ENCODE peak calls at places on chromosomes 4 and X, in nine cellular contexts. W, M, L, D, A, N, Z, S and Q are unnamed samples. For H3K36me3, the result is how much of the 10 kb centered on the place peaks cover.

GRCh38 chrX:67917412-67918010 is 373.7 kb downstream of the AR start:
- DNase-seq in W (no peak), M (no peak), L (no peak), D (no peak), A (no peak), N (no peak), Z (no peak), S (no peak), Q (no peak)

GRCh38 chr4:15182600-15183222 is 180.4 kb downstream of the CPEB2 start:
- DNase-seq in W (no peak), M (no peak), L (no peak), D (no peak), A (no peak), N (no peak), Z (no peak), S (no peak), Q (no peak)

GRCh38 chr4:13956947-13957346 is 329.4 kb upstream of the BOD1L1 start:
- DNase-seq in W (no peak), M (no peak), L (no peak), D (no peak), A (no peak), N (no peak), Z (no peak), S (no peak), Q (no peak)

GRCh38 chrX:154775611-154776349 is 13.1 kb downstream of the DKC1 start:
- DNase-seq in W (no peak), M (no peak), L (no peak), D (peak), A (peak), N (no peak), Z (no peak), S (peak), Q (peak)

GRCh38 chr4:78528327-78528726 is 23.2 kb upstream of the ANXA3 start:
- DNase-seq in W (no peak), M (no peak), L (no peak), D (no peak), A (no peak), N (no peak), Z (no peak), S (peak), Q (no peak)

GRCh38 chrX:148960060-148960459 is 459.6 kb downstream of the AFF2 start:
- DNase-seq in W (no peak), M (no peak), L (no peak), D (no peak), A (no peak), N (no peak), Z (no peak), S (no peak), Q (no peak)

GRCh38 chrX:50049228-50049627 is 126.8 kb downstream of the CLCN5 start:
- DNase-seq in W (no peak), M (no peak), L (no peak), D (no peak), A (no peak), N (no peak), Z (no peak), S (no peak), Q (no peak)

GRCh38 chr4:119498520-119498919 is 130.1 kb downstream of the PDE5A start:
- DNase-seq in W (no peak), M (no peak), L (no peak), D (no peak), A (peak), N (no peak), Z (no peak), S (peak), Q (no peak)

GRCh38 chrX:16771483-16772398 is 14.5 kb upstream of the TXLNG start:
- DNase-seq in W (no peak), M (no peak), L (no peak), D (peak), A (no peak), N (peak), Z (peak), S (peak), Q (no peak)

GRCh38 chrX:30643313-30643821 is 9.9 kb upstream of the GK start:
- DNase-seq in W (no peak), M (no peak), L (no peak), D (no peak), A (no peak), N (no peak), Z (no peak), S (peak), Q (no peak)

GRCh38 chr4:183783933-183784622 is 121.0 kb upstream of the STOX2 start:
- DNase-seq in W (no peak), M (no peak), L (no peak), D (no peak), A (peak), N (no peak), Z (no peak), S (peak), Q (no peak)

GRCh38 chr4:81565137-81565870 is 93.6 kb upstream of the RASGEF1B start:
- DNase-seq in W (peak), M (peak), L (no peak), D (no peak), A (peak), N (no peak), Z (no peak), S (no peak), Q (no peak)
- H3K4me3 ChIP-seq in W (peak), M (no peak), L (no peak), D (no peak), A (no peak), N (no peak), Z (no peak), S (no peak), Q (no peak)

DNA sequence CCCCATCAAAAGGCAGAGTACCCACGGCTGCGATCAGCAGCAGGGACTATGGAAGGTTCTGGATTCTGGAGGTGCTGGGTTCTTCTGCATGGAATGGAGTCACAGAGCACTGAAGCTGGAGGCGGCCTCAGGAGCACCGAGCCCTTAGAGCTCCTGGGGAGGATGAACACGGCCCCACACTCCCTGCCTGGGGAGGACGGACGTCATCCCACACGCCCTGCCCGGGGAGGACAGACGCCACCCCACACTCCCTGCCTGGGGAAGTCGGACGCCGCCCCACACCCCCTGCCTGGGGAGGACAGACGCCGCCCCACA is 9.9 kb downstream of the LRPAP1 start:
- DNase-seq in W (no peak), M (no peak), L (no peak), D (no peak), A (no peak), N (no peak), Z (no peak), S (no peak), Q (no peak)
- H3K36me3 ChIP-seq in W (half or more), M (under half), L (half or more), D (under half), A (under half), N (under half), Z (under half), S (half or more), Q (half or more)

DNA sequence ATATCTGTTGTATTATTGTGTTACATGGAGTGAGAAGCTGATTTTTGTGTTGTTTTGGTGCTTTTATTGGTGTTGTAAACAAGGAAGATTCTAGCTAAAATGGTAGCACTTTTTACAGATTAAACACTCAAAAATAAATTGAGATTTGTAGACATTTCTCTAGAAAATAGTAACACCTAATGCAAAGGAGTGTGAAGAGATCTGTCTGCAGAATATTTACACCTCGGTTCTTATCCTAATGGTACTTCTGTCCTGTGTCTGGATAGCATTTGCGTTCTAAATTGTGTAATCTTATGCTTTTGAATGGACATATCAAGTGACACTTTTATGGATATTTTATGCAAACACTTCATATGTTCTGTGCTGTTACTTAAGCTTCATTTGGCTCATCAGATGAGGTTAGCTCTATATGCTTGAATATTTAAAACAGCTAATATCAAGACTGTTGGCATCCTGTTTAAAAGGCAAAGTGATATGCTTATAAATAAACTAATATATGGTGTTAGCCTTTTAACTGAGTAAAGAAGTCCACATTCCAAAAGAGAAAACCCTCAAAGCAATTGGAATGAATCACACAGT is 6.0 kb downstream of the PCDH7 start:
- DNase-seq in W (no peak), M (no peak), L (no peak), D (peak), A (no peak), N (no peak), Z (no peak), S (no peak), Q (no peak)
- H3K4me3 ChIP-seq in W (peak), M (no peak), L (no peak), D (peak), A (no peak), N (no peak), Z (no peak), S (no peak), Q (no peak)

GRCh38 chrX:1390621-1391369 is 1.1 kb downstream of the SLC25A6 start:
- DNase-seq in W (peak), M (peak), L (no peak), D (no peak), A (no peak), N (no peak), Z (no peak), S (no peak), Q (peak)
- H3K36me3 ChIP-seq in W (half or more), M (under half), L (under half), D (half or more), A (under half), N (under half), Z (under half), S (under half), Q (half or more)

GRCh38 chr4:150583287-150584197 is 1.6 kb downstream of the MAB21L2 start:
- DNase-seq in W (no peak), M (peak), L (no peak), D (no peak), A (peak), N (no peak), Z (no peak), S (peak), Q (no peak)
- H3K4me3 ChIP-seq in W (peak), M (peak), L (no peak), D (no peak), A (peak), N (no peak), Z (no peak), S (peak), Q (no peak)

GRCh38 chrX:150225266-150225665 is 137.9 kb upstream of the MAMLD1 start:
- DNase-seq in W (no peak), M (no peak), L (no peak), D (no peak), A (no peak), N (no peak), Z (no peak), S (no peak), Q (no peak)

GRCh38 chrX:150226223-150226965 is 136.7 kb upstream of the MAMLD1 start:
- DNase-seq in W (no peak), M (no peak), L (no peak), D (no peak), A (no peak), N (no peak), Z (no peak), S (no peak), Q (no peak)

GRCh38 chrX:150227321-150227860 is 135.7 kb upstream of the MAMLD1 start:
- DNase-seq in W (no peak), M (no peak), L (no peak), D (no peak), A (no peak), N (no peak), Z (no peak), S (no peak), Q (peak)

GRCh38 chrX:150224676-150225075 is 138.4 kb upstream of the MAMLD1 start:
- DNase-seq in W (no peak), M (no peak), L (no peak), D (no peak), A (no peak), N (no peak), Z (no peak), S (no peak), Q (no peak)

DNA sequence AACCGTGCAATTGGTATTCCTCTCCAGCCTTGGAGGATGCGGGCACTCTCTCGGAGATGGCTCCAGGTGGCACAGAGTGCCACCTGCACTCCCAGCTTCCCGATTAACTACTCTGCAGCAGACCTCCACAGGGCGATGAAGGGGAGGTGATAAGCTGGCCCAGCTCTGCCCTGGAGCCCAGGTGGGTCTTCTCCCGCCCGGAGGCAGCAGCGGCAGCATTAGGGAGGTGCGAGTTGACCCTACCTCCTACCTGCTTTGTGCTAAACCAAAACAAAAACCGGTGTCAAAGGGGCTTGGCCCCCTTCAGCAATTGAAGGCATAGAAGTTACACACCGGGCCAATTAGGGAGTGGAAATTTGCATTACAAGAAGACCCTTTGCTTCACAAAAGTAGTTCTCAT is 137.4 kb upstream of the MAMLD1 start:
- DNase-seq in W (no peak), M (no peak), L (no peak), D (no peak), A (no peak), N (no peak), Z (no peak), S (no peak), Q (no peak)
- H3K36me3 ChIP-seq in W (under half), M (under half), L (under half), D (under half), A (under half), N (under half), Z (under half), S (under half), Q (under half)

GRCh38 chr4:86178216-86178615 is 181.6 kb downstream of the MAPK10 start:
- DNase-seq in W (no peak), M (no peak), L (no peak), D (no peak), A (no peak), N (no peak), Z (no peak), S (peak), Q (no peak)
- H3K4me3 ChIP-seq in W (no peak), M (no peak), L (no peak), D (no peak), A (no peak), N (no peak), Z (no peak), S (no peak), Q (no peak)

DNA sequence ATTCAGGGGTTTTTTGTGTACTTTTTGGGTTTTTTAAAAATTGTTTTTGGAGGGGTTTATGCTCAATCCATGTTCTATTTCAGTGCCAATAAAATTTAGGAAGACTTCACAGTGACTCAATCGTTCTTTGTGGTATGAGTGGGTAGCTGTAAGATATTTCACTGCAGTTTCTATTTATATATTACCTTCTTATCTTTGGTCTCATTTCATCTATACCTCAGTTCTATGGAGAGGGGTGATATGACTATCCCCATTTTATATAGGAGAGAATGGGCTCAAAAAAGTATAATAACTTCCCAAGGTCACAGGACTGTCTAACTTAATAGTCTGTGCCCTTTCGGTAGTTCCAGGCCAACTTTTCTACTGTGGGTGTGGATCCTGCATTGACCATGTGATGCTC is 74.4 kb downstream of the MSN start:
- DNase-seq in W (no peak), M (no peak), L (no peak), D (no peak), A (no peak), N (no peak), Z (no peak), S (no peak), Q (no peak)
- H3K36me3 ChIP-seq in W (half or more), M (under half), L (under half), D (under half), A (under half), N (under half), Z (under half), S (under half), Q (half or more)